ENCODE peak calls at places on chromosomes 2 and 18, in six cellular contexts. V is right lobe of liver, A is thyroid gland, U is AG04450, T is cardiac fibroblast, F is astrocyte of the cerebellum. J is an unnamed sample.

GRCh38 chr2:219178377-219179175 is 501 bp downstream of the RETREG2 start:
- DNase-seq in V (peak), A (peak), U (no peak), T (peak), F (no peak), J (no peak)

GRCh38 chr2:221405521-221405920 is 166.6 kb downstream of the EPHA4 start:
- DNase-seq in V (no peak), A (no peak), U (no peak), T (no peak), F (no peak), J (no peak)

GRCh38 chr2:88885679-88886402 is 194.4 kb downstream of the RPIA start:
- DNase-seq in V (no peak), A (no peak), U (no peak), T (no peak), F (no peak), J (no peak)

GRCh38 chr18:7608174-7608550 is 41.0 kb downstream of the PTPRM start:
- DNase-seq in V (no peak), A (no peak), U (no peak), T (peak), F (no peak), J (no peak)

GRCh38 chr2:240428245-240428644 is 7.2 kb upstream of the GPC1 start:
- DNase-seq in V (no peak), A (no peak), U (no peak), T (no peak), F (no peak), J (no peak)

GRCh38 chr2:75464348-75464946 is 96.3 kb downstream of the EVA1A start:
- DNase-seq in V (no peak), A (peak), U (no peak), T (peak), F (peak), J (no peak)

GRCh38 chr2:241506793-241507429 is 1.5 kb downstream of the STK25 start:
- DNase-seq in V (no peak), A (no peak), U (no peak), T (no peak), F (no peak), J (no peak)

GRCh38 chr2:141929331-141930252 is 201.2 kb downstream of the LRP1B start:
- DNase-seq in V (no peak), A (no peak), U (no peak), T (no peak), F (no peak), J (no peak)

GRCh38 chr2:107984667-107985066 is 1.7 kb upstream of the SLC5A7 start:
- DNase-seq in V (no peak), A (no peak), U (no peak), T (no peak), F (no peak), J (no peak)

GRCh38 chr2:17232751-17233150 is 285.5 kb downstream of the RAD51AP2 start:
- DNase-seq in V (no peak), A (no peak), U (no peak), T (no peak), F (peak), J (no peak)

GRCh38 chr2:209917154-209917771 is 85.2 kb upstream of the RPE start:
- DNase-seq in V (no peak), A (no peak), U (no peak), T (no peak), F (no peak), J (no peak)

GRCh38 chr2:85827879-85828569 is 60.8 kb downstream of the ST3GAL5 start:
- DNase-seq in V (no peak), A (no peak), U (no peak), T (no peak), F (no peak), J (no peak)

GRCh38 chr2:10361220-10361588 is 58.5 kb downstream of the HPCAL1 start:
- DNase-seq in V (no peak), A (no peak), U (no peak), T (no peak), F (no peak), J (no peak)

DNA sequence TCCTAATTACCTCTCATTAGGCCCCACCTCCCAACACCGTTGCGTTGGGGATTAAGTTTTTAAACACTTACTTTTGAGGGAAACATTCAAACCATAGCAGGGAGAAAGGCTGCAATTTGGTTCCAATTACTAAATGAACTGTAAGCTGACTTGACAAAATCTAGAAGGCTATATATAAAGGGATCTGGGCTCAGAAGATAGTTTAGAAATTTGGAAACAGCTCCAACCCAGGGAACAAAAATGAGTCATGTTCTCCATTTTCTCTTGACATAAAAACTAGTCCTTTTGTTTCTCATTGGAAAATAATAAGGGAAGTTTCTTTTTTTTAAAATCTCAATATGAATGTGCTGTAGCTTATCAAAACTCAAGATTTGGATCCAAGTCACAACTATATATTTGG is 17.5 kb downstream of the MOGAT1 start:
- DNase-seq in V (no peak), A (no peak), U (no peak), T (peak), F (peak), J (no peak)
- TF ChIP-seq CTCF in V (no peak), A (no peak), U (no peak), T (no peak), F (no peak), J (no peak)

GRCh38 chr2:8244634-8245033 is 437.2 kb upstream of the ID2 start:
- DNase-seq in V (no peak), A (no peak), U (no peak), T (no peak), F (no peak), J (no peak)

GRCh38 chr2:8241317-8241716 is 440.5 kb upstream of the ID2 start:
- DNase-seq in V (peak), A (no peak), U (no peak), T (no peak), F (no peak), J (no peak)

GRCh38 chr2:8242734-8243133 is 439.1 kb upstream of the ID2 start:
- DNase-seq in V (peak), A (no peak), U (no peak), T (peak), F (no peak), J (no peak)

GRCh38 chr2:8239402-8240127 is 442.3 kb upstream of the ID2 start:
- DNase-seq in V (no peak), A (no peak), U (no peak), T (no peak), F (no peak), J (no peak)

GRCh38 chr2:8243748-8244147 is 438.1 kb upstream of the ID2 start:
- DNase-seq in V (no peak), A (no peak), U (no peak), T (no peak), F (no peak), J (no peak)
- H3K4me3 ChIP-seq in V (no peak), A (no peak), U (no peak), T (no peak), F (no peak), J (no peak)

GRCh38 chr2:111985514-111985913 is 69.6 kb upstream of the TMEM87B start:
- DNase-seq in V (no peak), A (no peak), U (no peak), T (no peak), F (no peak), J (no peak)

GRCh38 chr2:111983478-111984212 is 71.4 kb upstream of the TMEM87B start:
- DNase-seq in V (no peak), A (no peak), U (no peak), T (no peak), F (no peak), J (no peak)

GRCh38 chr2:111982822-111983221 is 72.2 kb upstream of the TMEM87B start:
- DNase-seq in V (no peak), A (no peak), U (no peak), T (no peak), F (no peak), J (no peak)

GRCh38 chr2:111984213-111984604 is 70.9 kb upstream of the TMEM87B start:
- DNase-seq in V (no peak), A (no peak), U (no peak), T (no peak), F (no peak), J (no peak)

GRCh38 chr2:111986116-111986900 is 68.8 kb upstream of the TMEM87B start:
- DNase-seq in V (no peak), A (no peak), U (no peak), T (no peak), F (no peak), J (no peak)
- TF ChIP-seq CTCF in V (no peak), A (no peak), U (no peak), T (no peak), F (no peak), J (no peak)

GRCh38 chr2:216495656-216496055 is 3.0 kb upstream of the RPL37A start:
- DNase-seq in V (no peak), A (no peak), U (no peak), T (peak), F (no peak), J (no peak)

GRCh38 chr2:216498418-216499413 is at the start of gene RPL37A:
- DNase-seq in V (peak), A (peak), U (peak), T (peak), F (peak), J (peak)

GRCh38 chr2:216497382-216497781 is 1.3 kb upstream of the RPL37A start:
- DNase-seq in V (no peak), A (no peak), U (no peak), T (no peak), F (no peak), J (no peak)

GRCh38 chr2:216499641-216500218 is 1.1 kb downstream of the RPL37A start:
- DNase-seq in V (no peak), A (no peak), U (no peak), T (no peak), F (no peak), J (no peak)

GRCh38 chr2:216497808-216498366 is 757 bp upstream of the RPL37A start:
- DNase-seq in V (no peak), A (no peak), U (no peak), T (no peak), F (no peak), J (no peak)
- H3K4me3 ChIP-seq in V (peak), A (peak), U (peak), T (peak), F (peak), J (peak)

DNA sequence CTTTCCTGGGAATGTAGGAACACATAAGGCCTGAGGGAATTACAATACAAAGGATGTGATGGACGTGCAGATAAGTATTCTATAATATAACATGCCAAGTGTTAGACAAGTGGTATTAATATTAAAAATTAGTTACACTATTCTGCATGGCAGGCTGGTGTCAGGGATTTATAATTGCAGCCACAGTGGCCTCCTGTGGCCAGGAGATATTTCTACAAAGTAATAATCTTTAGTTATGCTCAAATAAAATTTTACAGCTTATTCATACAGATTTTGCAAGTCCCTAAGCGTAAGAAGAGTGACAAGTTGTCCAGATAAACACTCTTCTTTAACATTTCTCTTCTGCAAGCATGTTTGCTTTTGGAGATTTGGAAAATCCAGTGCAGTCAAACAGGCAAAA is 90.4 kb upstream of the CBLN2 start:
- DNase-seq in V (no peak), A (no peak), U (no peak), T (no peak), F (no peak), J (no peak)
- TF ChIP-seq CTCF in V (no peak), A (no peak), U (no peak), T (no peak), F (no peak), J (no peak)

GRCh38 chr2:96508521-96509113 is 3.5 kb upstream of the NEURL3 start:
- DNase-seq in V (no peak), A (no peak), U (no peak), T (no peak), F (no peak), J (no peak)
- H3K4me3 ChIP-seq in V (no peak), A (no peak), U (no peak), T (no peak), F (no peak), J (no peak)